ENCODE peak calls at places on chromosomes 3 and 15, in seven cellular contexts. Q, N, Z, C, G, I and U are unnamed samples.

GRCh38 chr3:49780080-49780967 is 6.0 kb downstream of the IP6K1 start:
- DNase-seq in I (no peak), N (no peak), Q (no peak), C (peak; percentile 24), G (no peak), Z (no peak), U (no peak)

GRCh38 chr3:101042996-101043686 is 49.9 kb upstream of the ABI3BP start:
- DNase-seq in G (no peak), I (no peak), Q (no peak), C (no peak), Z (no peak), N (peak; percentile 85), U (no peak)

GRCh38 chr15:69280783-69281182 is 17.9 kb upstream of the PAQR5 start:
- DNase-seq in C (no peak), I (no peak), Z (no peak), Q (no peak), G (no peak), N (peak; percentile 17), U (no peak)

GRCh38 chr3:55664387-55664786 is 177.3 kb upstream of the WNT5A start:
- DNase-seq in G (no peak), I (no peak), N (no peak), Z (no peak), Q (no peak), C (no peak), U (no peak)

GRCh38 chr3:126968995-126969385 is 13.9 kb upstream of the PLXNA1 start:
- DNase-seq in Q (no peak), Z (no peak), N (no peak), I (no peak), G (no peak), C (no peak), U (no peak)

GRCh38 chr15:29968099-29968892 is 114.5 kb upstream of the GOLGA8J start:
- DNase-seq in I (no peak), Q (peak; percentile 35), C (no peak), N (peak; percentile 14), Z (no peak), G (no peak), U (no peak)

GRCh38 chr3:197302696-197303341 is 4.4 kb upstream of the DLG1 start:
- DNase-seq in Q (no peak), C (no peak), I (no peak), Z (no peak), N (peak; percentile 84), G (no peak), U (no peak)

GRCh38 chr15:88491158-88491557 is 23.6 kb downstream of the MRPS11 start:
- DNase-seq in C (no peak), N (no peak), Z (no peak), Q (peak; percentile 31), I (no peak), G (no peak), U (no peak)

GRCh38 chr15:90306560-90306959 is 41.1 kb downstream of the NGRN start:
- DNase-seq in C (peak; percentile 23), Q (no peak), I (no peak), N (no peak), Z (no peak), G (no peak), U (no peak)

DNA sequence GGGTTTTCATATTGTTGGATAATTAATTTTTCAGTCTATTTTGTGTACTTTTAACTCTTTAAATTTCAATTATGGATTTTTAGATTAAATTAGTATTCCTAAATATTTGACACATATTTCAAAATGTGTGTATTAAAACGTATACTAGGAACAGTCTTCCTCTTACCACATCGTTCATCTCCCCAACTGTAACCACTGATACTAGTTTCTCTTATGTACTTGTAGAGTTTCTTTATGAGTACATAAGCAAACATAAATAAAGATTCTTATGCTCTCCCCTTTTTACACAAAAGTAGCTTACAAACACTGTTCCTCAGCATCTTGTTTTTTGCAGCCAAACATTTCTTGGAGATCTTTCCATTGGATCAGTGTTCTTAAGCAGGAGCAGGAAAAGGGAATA is 45.9 kb downstream of the CMSS1 start:
- DNase-seq in N (no peak), Z (no peak), C (no peak), G (no peak), I (no peak), Q (no peak), U (no peak)
- H3K4me1 ChIP-seq in N (peaks cover 88% of the 10 kb centered on the region), Z (peaks cover 15% of the 10 kb centered on the region), C (peaks cover 32% of the 10 kb centered on the region), G (peaks cover 24% of the 10 kb centered on the region), I (peaks cover 39% of the 10 kb centered on the region), Q (peaks cover 19% of the 10 kb centered on the region), U (peaks cover 63% of the 10 kb centered on the region)

GRCh38 chr3:45597581-45597980 is 3.0 kb downstream of the LIMD1 start:
- DNase-seq in N (no peak), G (no peak), Q (no peak), I (no peak), C (no peak), Z (no peak), U (no peak)
- H3K4me3 ChIP-seq in N (peak overlapping the region; percentile 74), G (no peak overlapping the region), Q (no peak overlapping the region), I (no peak overlapping the region), C (peak overlapping the region; percentile 62), Z (no peak overlapping the region), U (peak overlapping the region; percentile 92)

DNA sequence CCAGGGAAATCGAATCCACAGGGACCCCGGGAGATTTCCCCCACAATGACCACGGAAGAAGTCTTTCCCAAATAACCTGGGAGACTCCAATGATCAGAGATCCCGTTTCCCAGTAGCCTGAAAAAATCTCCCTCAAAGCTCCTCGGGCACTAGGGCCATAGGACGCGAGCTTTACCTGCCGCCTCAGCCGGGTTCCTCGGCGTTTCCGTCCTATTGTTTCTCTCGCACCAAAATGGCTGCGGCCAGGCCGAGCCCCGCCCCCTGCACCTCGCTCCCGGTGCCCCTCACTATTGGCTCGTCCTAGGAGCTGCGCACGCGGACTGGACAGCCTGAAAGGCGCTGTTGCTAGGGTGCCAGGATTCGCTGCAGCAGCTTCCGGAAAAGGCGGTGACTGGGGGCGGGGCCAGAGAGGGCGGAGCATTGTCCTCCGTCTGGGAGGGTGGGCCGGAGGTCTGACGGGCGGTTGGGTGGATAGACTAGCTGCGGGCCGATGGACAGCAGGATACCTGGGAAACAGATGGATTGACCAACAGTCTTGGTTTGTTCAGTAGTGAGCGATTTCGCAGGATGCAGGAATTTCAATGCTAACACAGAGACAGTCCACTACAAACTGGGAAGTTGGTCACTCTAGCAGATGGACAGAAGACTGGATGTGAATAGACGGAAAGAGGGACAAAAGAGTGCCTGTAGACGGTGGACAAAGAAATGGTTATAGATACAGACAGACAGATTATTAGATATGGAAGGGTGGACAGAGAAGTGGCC is at the start of gene IP6K2:
- DNase-seq in G (peak; percentile 99), C (peak; percentile 99), Z (peak; percentile 99), I (peak; percentile 99), N (peak; percentile 100), Q (peak; percentile 100), U (peak; percentile 100)
- H3K4me1 ChIP-seq in G (peaks cover 8% of the 10 kb centered on the region), C (peaks cover 38% of the 10 kb centered on the region), Z (peaks cover 30% of the 10 kb centered on the region), I (peaks cover 8% of the 10 kb centered on the region), N (peaks cover 15% of the 10 kb centered on the region), Q (peaks cover 67% of the 10 kb centered on the region), U (peaks cover 21% of the 10 kb centered on the region)

DNA sequence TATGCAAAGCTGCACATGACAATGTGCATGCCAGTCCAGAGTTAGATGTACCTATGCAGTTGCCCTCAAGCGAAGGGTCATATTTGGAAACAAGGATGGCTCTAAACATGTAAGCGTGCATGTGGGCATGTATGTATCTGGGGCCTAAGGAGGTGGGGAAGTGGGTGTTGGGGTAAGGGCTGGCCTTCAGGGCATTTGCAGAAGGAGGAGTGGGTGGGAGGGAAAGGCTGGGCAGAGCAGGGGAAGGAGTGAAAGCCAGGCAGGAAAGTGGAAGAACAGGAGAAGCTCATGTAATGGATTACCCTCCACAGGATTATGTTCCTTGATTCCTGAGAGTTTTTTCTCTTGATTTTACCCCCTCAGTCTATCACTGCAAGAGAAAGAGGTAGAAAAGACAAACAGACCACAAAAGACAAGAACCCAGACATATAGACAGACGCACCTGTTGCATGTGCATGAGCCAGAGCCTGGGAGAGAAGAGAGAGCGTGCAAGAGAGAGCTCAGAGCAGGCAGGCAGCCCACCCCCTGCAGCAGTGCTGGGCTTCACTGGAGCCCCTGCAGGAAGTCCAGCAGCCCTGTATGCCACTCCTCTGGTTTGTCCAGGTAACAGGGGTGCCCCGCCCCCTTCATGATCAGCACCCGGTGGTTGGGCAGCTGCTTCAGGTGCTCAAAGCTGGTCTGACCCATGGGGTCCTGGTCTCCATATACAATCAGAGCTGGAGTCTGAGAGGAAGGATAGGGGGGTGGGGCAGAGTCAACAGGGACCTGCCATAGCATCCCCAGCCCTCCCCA is 1.8 kb upstream of the PCBP4 start:
- DNase-seq in G (no peak), C (no peak), Z (no peak), N (no peak), I (no peak), Q (peak; percentile 35), U (no peak)
- H3K4me3 ChIP-seq in G (no peak overlapping the region), C (no peak overlapping the region), Z (no peak overlapping the region), N (no peak overlapping the region), I (no peak overlapping the region), Q (no peak overlapping the region), U (no peak overlapping the region)

GRCh38 chr3:43861635-43862034 is 170.9 kb downstream of the ABHD5 start:
- DNase-seq in N (no peak), Z (no peak), Q (no peak), I (no peak), G (no peak), C (peak; percentile 28), U (no peak)

GRCh38 chr3:43862470-43862869 is 171.7 kb downstream of the ABHD5 start:
- DNase-seq in N (no peak), Z (no peak), C (peak; percentile 34), G (no peak), I (no peak), Q (no peak), U (no peak)

GRCh38 chr3:43865376-43865775 is 174.6 kb downstream of the ABHD5 start:
- DNase-seq in C (peak; percentile 26), N (no peak), I (no peak), Q (no peak), G (no peak), Z (no peak), U (no peak)

GRCh38 chr3:43863966-43864933 is 173.5 kb downstream of the ABHD5 start:
- DNase-seq in N (no peak), G (no peak), I (no peak), Z (no peak), Q (no peak), C (no peak), U (no peak)

DNA sequence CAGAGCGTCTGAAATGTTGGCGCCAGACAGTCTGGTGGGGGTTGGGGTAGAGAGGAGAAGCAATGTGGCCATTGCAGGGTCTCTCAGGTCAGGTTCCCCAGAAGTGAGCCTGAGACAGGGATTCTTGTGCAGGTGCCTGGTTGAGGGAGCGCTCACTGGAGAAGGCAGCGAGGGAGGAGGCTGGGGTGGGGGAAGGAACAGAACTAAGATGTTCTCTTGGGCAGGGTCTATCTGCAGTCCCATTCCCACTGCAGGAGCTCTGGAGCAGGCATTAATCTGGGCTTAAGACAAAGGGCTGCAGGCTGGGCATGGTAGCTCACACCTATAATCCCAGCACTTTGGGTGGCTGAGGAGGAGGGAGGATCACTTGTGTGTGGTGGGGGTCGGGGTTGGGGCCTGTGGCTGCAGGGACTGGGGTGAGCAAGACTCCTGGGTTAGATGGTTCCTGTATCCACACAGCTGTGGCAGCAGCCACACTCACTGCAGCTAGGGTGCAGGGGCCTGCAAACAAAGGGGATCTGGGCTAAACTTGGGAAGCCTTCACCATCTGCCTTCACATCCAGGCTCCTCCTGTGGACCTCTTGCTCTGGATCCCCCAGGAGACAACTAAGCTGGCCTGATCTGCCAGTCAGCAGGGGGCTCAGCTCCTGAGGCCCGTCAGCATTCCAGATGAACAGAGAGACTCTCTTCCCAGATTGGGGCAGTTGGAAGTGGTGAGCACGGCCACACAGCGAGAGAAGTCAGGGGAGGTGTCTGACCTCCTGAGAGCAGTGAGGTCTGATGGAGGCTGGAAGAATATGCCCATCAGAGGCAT is 172.5 kb downstream of the ABHD5 start:
- DNase-seq in C (no peak), N (no peak), Q (no peak), I (no peak), Z (no peak), G (no peak), U (no peak)
- H3K4me1 ChIP-seq in C (no peaks in the 10 kb centered on the region), N (peaks cover 23% of the 10 kb centered on the region), Q (no peaks in the 10 kb centered on the region), I (no peaks in the 10 kb centered on the region), Z (no peaks in the 10 kb centered on the region), G (no peaks in the 10 kb centered on the region), U (no peaks in the 10 kb centered on the region)

GRCh38 chr3:58210761-58211477 is at the start of gene DNASE1L3:
- DNase-seq in C (no peak), Q (no peak), G (no peak), N (no peak), Z (no peak), I (no peak), U (no peak)
- H3K4me3 ChIP-seq in C (no peak within 1 kb of the TSS), Q (no peak within 1 kb of the TSS), G (no peak within 1 kb of the TSS), N (no peak within 1 kb of the TSS), Z (no peak within 1 kb of the TSS), I (no peak within 1 kb of the TSS), U (no peak within 1 kb of the TSS)